ENCODE peak calls at places on chromosomes 16 and 17, in six cellular contexts. R is OCI-LY7, S is neural progenitor cell, E is GM23338, X is HCT116, L is SK-N-SH. O is an unnamed sample.

GRCh38 chr17:49656247-49656646 is 21.6 kb downstream of the SPOP start:
- DNase-seq in E (no peak), R (no peak), L (no peak), X (no peak), S (no peak), O (no peak)

GRCh38 chr17:40471856-40472732 is 28.8 kb downstream of the IGFBP4 start:
- DNase-seq in S (no peak), X (no peak), L (no peak), R (no peak), E (no peak), O (no peak)

GRCh38 chr17:68835061-68835460 is 120.1 kb downstream of the ABCA8 start:
- DNase-seq in E (no peak), L (no peak), R (no peak), X (no peak), S (no peak), O (no peak)

GRCh38 chr16:24152826-24153225 is 103.3 kb upstream of the CACNG3 start:
- DNase-seq in E (no peak), X (no peak), R (no peak), L (no peak), S (no peak), O (peak; percentile 7)

GRCh38 chr17:17824119-17824779 is 12.5 kb downstream of the SREBF1 start:
- DNase-seq in L (peak; percentile 76), R (peak; percentile 28), S (peak; percentile 37), E (no peak), X (no peak), O (no peak)

GRCh38 chr17:27628376-27628775 is 2.6 kb upstream of the LGALS9 start:
- DNase-seq in E (no peak), X (no peak), L (no peak), S (no peak), R (no peak), O (no peak)

GRCh38 chr17:72927146-72927545 is 165.3 kb downstream of the SLC39A11 start:
- DNase-seq in R (no peak), S (no peak), E (no peak), X (no peak), L (no peak), O (no peak)

GRCh38 chr16:85861095-85861825 is 37.7 kb upstream of the IRF8 start:
- DNase-seq in R (no peak), S (no peak), X (no peak), L (no peak), E (no peak), O (no peak)

GRCh38 chr16:65994305-65994704 is 372.2 kb upstream of the CDH5 start:
- DNase-seq in X (no peak), L (no peak), S (no peak), E (no peak), R (no peak), O (no peak)

GRCh38 chr16:70437582-70438324 is 1.1 kb downstream of the ST3GAL2 start:
- DNase-seq in L (peak; percentile 41), S (peak; percentile 48), R (peak; percentile 53), E (peak; percentile 51), X (no peak), O (no peak)

GRCh38 chr17:50482516-50482915 is 3.9 kb downstream of the RSAD1 start:
- DNase-seq in E (peak; percentile 92), R (peak; percentile 79), X (peak; percentile 95), S (peak; percentile 85), L (peak; percentile 88), O (peak; percentile 94)

GRCh38 chr16:83356266-83356665 is 451.5 kb upstream of the HSBP1 start:
- DNase-seq in X (peak; percentile 29), R (peak; percentile 72), L (peak; percentile 43), E (peak; percentile 89), S (peak; percentile 82), O (peak; percentile 86)

GRCh38 chr17:75084039-75084660 is 3.6 kb upstream of the SLC16A5 start:
- DNase-seq in R (no peak), S (no peak), X (no peak), E (no peak), L (peak; percentile 60), O (peak; percentile 67)

GRCh38 chr17:81018044-81018802 is 16.7 kb upstream of the BAIAP2 start:
- DNase-seq in L (no peak), S (peak; percentile 82), R (no peak), X (no peak), E (no peak), O (no peak)

GRCh38 chr17:80879723-80880649 is 111.7 kb upstream of the CHMP6 start:
- DNase-seq in S (no peak), X (no peak), E (no peak), R (no peak), L (no peak), O (no peak)

GRCh38 chr17:5128905-5129535 is 13.2 kb downstream of the USP6 start:
- DNase-seq in L (no peak), S (no peak), E (no peak), X (no peak), R (no peak), O (no peak)

GRCh38 chr16:15874745-15875314 is 13.6 kb downstream of the CEP20 start:
- DNase-seq in R (peak; percentile 42), E (peak; percentile 87), X (peak; percentile 61), L (peak; percentile 60), S (peak; percentile 70), O (peak; percentile 77)

GRCh38 chr17:10171581-10171981 is 26.8 kb downstream of the GAS7 start:
- DNase-seq in E (no peak), R (no peak), X (no peak), L (no peak), S (no peak), O (no peak)
- TF ChIP-seq EZH2phosphoT487 in E (no peak), R (no peak), X (no peak), L (no peak), S (no peak), O (no peak)

GRCh38 chr17:57121308-57122042 is 36.4 kb downstream of the AKAP1 start:
- DNase-seq in R (peak; percentile 54), E (peak; percentile 81), L (peak; percentile 80), S (peak; percentile 74), X (no peak), O (peak; percentile 70)
- TF ChIP-seq CTCF in R (peak; percentile 74), E (peak; percentile 73), L (peak; percentile 73), S (peak; percentile 70), X (peak; percentile 67), O (peak; percentile 62)

DNA sequence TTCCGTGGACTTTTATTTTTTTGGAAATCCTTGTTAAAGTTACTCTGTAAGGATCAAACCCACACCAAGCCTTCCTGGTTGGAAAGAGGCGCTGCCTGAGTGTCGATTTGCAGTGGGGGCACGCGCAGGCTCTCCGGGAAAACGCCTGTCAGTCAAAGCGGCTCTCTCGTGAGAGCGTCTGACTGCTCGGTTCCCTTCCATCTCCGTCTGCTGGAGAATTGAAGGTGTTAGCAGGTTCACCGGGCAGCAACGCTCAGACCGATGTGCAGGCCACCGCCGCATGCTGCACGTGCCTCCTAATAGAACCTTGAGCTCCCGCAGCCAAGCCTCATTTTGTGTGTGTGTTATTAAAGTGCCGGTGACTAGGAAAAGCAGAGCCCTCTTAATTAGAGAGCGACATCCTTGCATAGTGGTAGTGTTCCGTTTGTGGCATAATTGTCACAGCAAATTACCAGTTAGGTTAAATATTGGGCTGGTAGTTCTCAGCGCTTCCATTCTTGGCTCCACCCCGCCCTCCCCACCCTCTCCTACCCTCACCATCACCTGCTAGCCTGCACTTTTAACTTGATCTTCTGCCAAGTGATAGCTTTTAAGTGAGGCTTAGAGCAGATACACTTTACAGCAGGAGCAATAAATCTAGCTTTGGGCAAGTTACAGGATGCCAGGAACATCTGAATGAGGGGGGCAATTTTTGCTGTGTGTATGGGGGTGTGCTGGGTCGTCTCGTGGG is 75.5 kb downstream of the RPA1 start:
- DNase-seq in R (peak; percentile 58), X (no peak), L (peak; percentile 54), E (no peak), S (peak; percentile 73), O (no peak)
- TF ChIP-seq EZH2phosphoT487 in R (no peak), X (no peak), L (no peak), E (no peak), S (no peak), O (no peak)

GRCh38 chr17:33292184-33292980 is 713 bp downstream of the ASIC2 start:
- DNase-seq in S (peak; percentile 79), L (peak; percentile 81), E (peak; percentile 58), R (no peak), X (no peak), O (peak; percentile 50)
- TF ChIP-seq CTCF in S (peak; percentile 66), L (peak; percentile 40), E (peak; percentile 59), R (no peak), X (no peak), O (peak; percentile 45)

GRCh38 chr16:3665508-3665907 is 11.0 kb downstream of the DNASE1 start:
- DNase-seq in X (no peak), S (no peak), R (peak; percentile 57), L (no peak), E (no peak), O (no peak)

GRCh38 chr16:3671424-3671823 is 16.9 kb downstream of the DNASE1 start:
- DNase-seq in E (no peak), R (no peak), S (no peak), L (no peak), X (no peak), O (no peak)

GRCh38 chr16:3669067-3669466 is 14.6 kb downstream of the DNASE1 start:
- DNase-seq in E (no peak), X (no peak), L (no peak), S (no peak), R (no peak), O (no peak)

GRCh38 chr16:3670711-3671110 is 16.2 kb downstream of the DNASE1 start:
- DNase-seq in S (no peak), E (no peak), R (no peak), L (no peak), X (no peak), O (no peak)

DNA sequence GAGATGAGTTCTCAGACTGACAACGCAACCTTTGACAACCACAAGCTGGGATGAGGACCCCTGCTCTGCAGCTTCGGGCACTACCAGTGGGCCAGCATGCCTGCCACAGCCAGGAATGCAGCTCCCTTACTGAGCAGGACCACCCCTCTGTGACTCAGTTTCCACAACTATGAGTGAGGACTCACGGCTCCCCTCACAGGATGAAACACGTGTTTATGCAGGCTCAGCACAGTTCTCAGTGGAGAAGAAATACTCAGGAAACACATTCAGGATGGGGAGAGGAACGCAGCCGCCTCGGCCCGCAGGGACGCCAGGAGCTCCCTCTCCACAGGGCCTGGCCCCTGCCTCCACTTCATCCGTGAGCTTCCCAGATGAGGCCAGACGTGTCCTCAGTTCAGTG is 14.1 kb downstream of the DNASE1 start:
- DNase-seq in R (no peak), S (no peak), L (no peak), E (no peak), X (no peak), O (no peak)
- TF ChIP-seq EZH2phosphoT487 in R (no peak), S (no peak), L (no peak), E (no peak), X (no peak), O (no peak)

DNA sequence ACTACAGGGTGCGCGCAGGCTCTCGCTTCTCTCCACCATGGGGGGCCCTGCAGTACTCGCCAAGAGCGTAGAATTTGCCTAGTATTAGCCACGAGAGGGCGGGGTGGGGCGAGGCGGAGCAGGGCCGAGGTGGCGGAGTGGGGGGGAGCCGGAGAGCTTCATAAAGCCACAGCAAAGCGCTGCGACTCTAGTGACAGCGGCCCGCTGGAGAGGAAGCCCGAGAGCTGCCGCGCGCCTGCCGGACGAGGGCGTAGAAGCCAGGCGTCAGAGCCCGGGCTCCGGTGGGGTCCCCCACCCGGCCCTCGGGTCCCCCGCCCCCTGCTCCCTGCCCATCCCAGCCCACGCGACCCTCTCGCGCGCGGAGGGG is at the start of gene TBX21:
- DNase-seq in S (peak; percentile 95), L (peak; percentile 93), E (peak; percentile 90), X (peak; percentile 44), R (peak; percentile 41), O (peak; percentile 70)
- TF ChIP-seq CTCF in S (peak; percentile 53), L (peak; percentile 40), E (peak; percentile 39), X (peak; percentile 49), R (peak; percentile 20), O (no peak)